ENCODE peak calls at places on chromosome 7, in seven cellular contexts. T, Z, U, H, F, Y and X are unnamed samples.

GRCh38 chr7:151736403-151736909 is 140.5 kb downstream of the PRKAG2 start:
- DNase-seq in T (no peak), Z (peak; percentile 80), U (peak; percentile 88), H (peak; percentile 67), F (peak; percentile 62), Y (peak; percentile 84), X (peak; percentile 34)

GRCh38 chr7:125661006-125661405 is 731.4 kb upstream of the POT1 start:
- DNase-seq in T (no peak), Z (no peak), U (no peak), H (no peak), F (no peak), Y (no peak), X (no peak)

GRCh38 chr7:44107961-44108767 is 4.0 kb downstream of the AEBP1 start:
- DNase-seq in T (no peak), Z (no peak), U (no peak), H (no peak), F (no peak), Y (no peak), X (no peak)

GRCh38 chr7:159007308-159008054 is 137.2 kb downstream of the VIPR2 start:
- DNase-seq in T (no peak), Z (no peak), U (no peak), H (no peak), F (no peak), Y (no peak), X (no peak)

GRCh38 chr7:122883049-122883670 is 3.1 kb downstream of the CADPS2 start:
- DNase-seq in T (no peak), Z (no peak), U (no peak), H (no peak), F (no peak), Y (no peak), X (no peak)

GRCh38 chr7:141701489-141702046 is 398 bp downstream of the DENND11 start:
- DNase-seq in T (peak; percentile 60), Z (peak; percentile 44), U (peak; percentile 68), H (peak; percentile 62), F (peak; percentile 60), Y (peak; percentile 46), X (peak; percentile 66)

GRCh38 chr7:140673063-140673769 is 471 bp downstream of the ADCK2 start:
- DNase-seq in T (peak; percentile 37), Z (peak; percentile 45), U (peak; percentile 68), H (peak; percentile 83), F (peak; percentile 76), Y (peak; percentile 23), X (peak; percentile 87)

GRCh38 chr7:107592361-107593024 is 12.4 kb downstream of the BCAP29 start:
- DNase-seq in T (no peak), Z (no peak), U (no peak), H (no peak), F (no peak), Y (no peak), X (no peak)

GRCh38 chr7:130363156-130363847 is 17.0 kb upstream of the CPA1 start:
- DNase-seq in T (no peak), Z (no peak), U (no peak), H (no peak), F (no peak), Y (no peak), X (no peak)

GRCh38 chr7:152489044-152489443 is 53.2 kb upstream of the KMT2C start:
- DNase-seq in T (no peak), Z (no peak), U (no peak), H (no peak), F (no peak), Y (no peak), X (no peak)

GRCh38 chr7:139725077-139725476 is 52.7 kb downstream of the HIPK2 start:
- DNase-seq in T (no peak), Z (no peak), U (no peak), H (no peak), F (no peak), Y (no peak), X (no peak)

GRCh38 chr7:28316489-28316888 is 95.8 kb upstream of the CREB5 start:
- DNase-seq in T (no peak), Z (no peak), U (no peak), H (no peak), F (no peak), Y (no peak), X (no peak)

GRCh38 chr7:32618987-32619386 is 123.7 kb downstream of the AVL9 start:
- DNase-seq in T (no peak), Z (no peak), U (no peak), H (no peak), F (no peak), Y (no peak), X (no peak)

GRCh38 chr7:135094472-135095237 is 53.2 kb upstream of the TMEM140 start:
- DNase-seq in T (no peak), Z (no peak), U (no peak), H (no peak), F (no peak), Y (no peak), X (no peak)
- H3K4me1 ChIP-seq in T (no peaks in the 10 kb centered on the region), Z (no peaks in the 10 kb centered on the region), U (no peaks in the 10 kb centered on the region), H (no peaks in the 10 kb centered on the region), F (no peaks in the 10 kb centered on the region), Y (no peaks in the 10 kb centered on the region), X (no peaks in the 10 kb centered on the region)

DNA sequence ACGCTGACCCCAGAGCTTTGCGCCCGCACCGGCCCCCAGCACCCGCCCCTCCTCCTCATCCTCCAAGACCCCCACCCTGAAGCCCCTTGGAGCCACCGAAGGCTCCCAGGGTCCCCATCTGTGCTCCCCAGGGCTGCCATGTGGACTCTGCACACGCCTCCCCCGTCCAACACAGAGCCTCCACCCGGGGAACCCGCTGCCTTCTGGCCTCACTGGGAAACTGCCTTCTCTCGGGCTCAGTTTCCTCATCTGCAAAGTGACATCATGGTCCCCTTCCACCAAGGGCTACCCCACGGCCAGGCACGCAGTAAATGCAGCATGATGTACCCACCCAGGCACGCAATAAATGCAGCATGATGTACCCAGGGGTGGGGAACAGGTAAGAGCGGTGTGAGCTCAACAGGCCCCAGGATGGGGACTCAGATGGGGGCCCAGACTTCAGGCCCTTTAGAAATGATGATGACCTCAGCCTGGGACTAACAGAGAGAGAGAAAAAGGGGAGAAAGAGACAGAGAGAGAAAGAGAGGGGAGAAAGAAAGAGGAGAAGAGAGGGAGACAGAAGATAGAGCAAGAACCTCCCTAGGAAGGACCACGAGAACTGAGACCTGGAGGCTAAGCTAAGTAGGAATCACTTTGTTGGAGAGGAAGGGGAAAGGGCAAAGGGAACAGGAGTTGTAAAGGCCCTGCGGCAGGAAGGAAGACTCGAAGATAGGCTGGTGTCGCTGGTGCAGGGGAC is 2.5 kb upstream of the MICALL2 start:
- DNase-seq in T (no peak), Z (no peak), U (no peak), H (no peak), F (no peak), Y (no peak), X (no peak)
- H3K4me1 ChIP-seq in T (peaks cover 23% of the 10 kb centered on the region), Z (peaks cover 39% of the 10 kb centered on the region), U (peaks cover 6% of the 10 kb centered on the region), H (peaks cover 9% of the 10 kb centered on the region), F (peaks cover 49% of the 10 kb centered on the region), Y (peaks cover 33% of the 10 kb centered on the region), X (peaks cover 73% of the 10 kb centered on the region)

DNA sequence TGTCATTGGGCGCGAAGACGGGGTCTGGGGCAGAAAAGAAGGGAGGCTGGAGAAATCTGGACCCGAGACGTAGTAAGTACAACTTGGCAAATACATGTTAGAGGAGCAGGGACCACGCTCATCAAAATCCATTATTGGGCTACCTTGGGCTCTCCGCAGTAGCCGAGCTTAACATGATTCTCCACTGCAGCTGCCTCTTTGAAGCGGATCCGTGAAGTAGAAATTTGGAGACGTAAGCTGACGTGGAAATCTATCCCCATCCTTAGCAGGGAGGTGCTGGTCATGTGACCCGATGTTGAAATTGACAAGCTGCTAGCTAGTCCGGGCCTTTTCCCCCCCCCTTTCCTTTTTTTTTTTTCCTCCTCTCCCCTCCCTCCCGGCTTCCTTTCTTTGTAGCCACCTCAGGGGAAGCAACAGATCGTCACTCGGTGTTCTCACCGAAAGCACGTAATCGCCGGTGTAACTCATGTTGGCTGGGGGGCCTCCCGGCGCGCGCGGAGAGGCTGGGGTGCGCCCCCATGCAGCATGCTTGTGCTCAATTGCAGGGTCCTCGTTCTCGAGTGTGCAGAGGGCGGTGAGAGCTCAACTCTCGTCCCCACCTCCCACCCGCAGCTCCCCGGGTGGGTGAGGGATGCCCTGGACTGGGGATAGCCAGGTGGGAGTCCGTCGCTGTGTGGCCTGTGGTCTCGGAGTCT is at the start of gene HOXA11:
- DNase-seq in T (no peak), Z (no peak), U (no peak), H (peak; percentile 30), F (no peak), Y (no peak), X (peak; percentile 69)
- H3K4me1 ChIP-seq in T (peaks cover 52% of the 10 kb centered on the region), Z (peaks cover 20% of the 10 kb centered on the region), U (peaks cover 3% of the 10 kb centered on the region), H (peaks cover 2% of the 10 kb centered on the region), F (peaks cover 53% of the 10 kb centered on the region), Y (peaks cover 8% of the 10 kb centered on the region), X (peaks cover 45% of the 10 kb centered on the region)

DNA sequence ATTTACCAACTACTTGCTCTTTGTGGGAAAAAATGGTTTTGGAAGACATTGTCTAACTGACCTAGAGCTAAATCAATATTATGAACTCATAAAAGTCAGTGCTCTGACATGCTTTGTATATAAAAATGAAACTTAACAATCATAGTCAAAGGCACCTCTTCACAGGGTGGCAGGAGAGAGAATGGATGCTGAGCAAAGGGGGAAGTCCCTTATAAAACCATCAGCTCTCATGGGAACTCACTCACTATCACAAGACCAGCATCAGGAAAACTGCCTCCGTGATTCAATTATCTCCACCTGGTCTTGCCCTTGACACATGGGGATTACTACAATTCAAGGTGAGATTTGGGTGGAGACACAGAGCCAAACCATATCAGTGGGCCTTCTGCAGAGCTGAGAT is 417.6 kb upstream of the AUTS2 start:
- DNase-seq in T (no peak), Z (no peak), U (no peak), H (no peak), F (no peak), Y (no peak), X (no peak)
- H3K4me1 ChIP-seq in T (no peaks in the 10 kb centered on the region), Z (no peaks in the 10 kb centered on the region), U (no peaks in the 10 kb centered on the region), H (peaks cover 2% of the 10 kb centered on the region), F (no peaks in the 10 kb centered on the region), Y (no peaks in the 10 kb centered on the region), X (no peaks in the 10 kb centered on the region)

GRCh38 chr7:2657208-2657607 is 25.4 kb downstream of the TTYH3 start:
- DNase-seq in T (no peak), Z (no peak), U (no peak), H (no peak), F (no peak), Y (no peak), X (no peak)
- H3K4me1 ChIP-seq in T (no peaks in the 10 kb centered on the region), Z (no peaks in the 10 kb centered on the region), U (no peaks in the 10 kb centered on the region), H (no peaks in the 10 kb centered on the region), F (no peaks in the 10 kb centered on the region), Y (no peaks in the 10 kb centered on the region), X (no peaks in the 10 kb centered on the region)